ENCODE peak calls at places on chromosomes 4 and X, in six cellular contexts. I, R, U, Y, H and S are unnamed samples.

GRCh38 chrX:78092296-78092695 is 11.8 kb upstream of the PGK1 start:
- DNase-seq in R (peak), U (no peak), Y (no peak), I (peak), H (peak), S (no peak)

GRCh38 chrX:134570899-134571298 is 87.4 kb downstream of the PLAC1 start:
- DNase-seq in H (no peak), R (no peak), Y (no peak), I (no peak), U (no peak), S (no peak)

GRCh38 chr4:78707793-78708192 is 68.4 kb upstream of the BMP2K start:
- DNase-seq in U (no peak), R (no peak), Y (no peak), I (no peak), H (no peak), S (no peak)

GRCh38 chr4:149584703-149585102 is 230.9 kb downstream of the IQCM start:
- DNase-seq in R (no peak), I (no peak), H (no peak), Y (no peak), U (no peak), S (no peak)

GRCh38 chr4:163284304-163284703 is 48.1 kb downstream of the NPY1R start:
- DNase-seq in Y (no peak), R (no peak), H (no peak), I (no peak), U (no peak), S (no peak)

GRCh38 chr4:54063224-54063623 is 1.2 kb downstream of the CHIC2 start:
- DNase-seq in Y (no peak), I (no peak), H (no peak), U (no peak), R (peak), S (no peak)

GRCh38 chrX:40156472-40157227 is 58.9 kb upstream of the BCOR start:
- DNase-seq in I (no peak), Y (no peak), H (peak), U (no peak), R (no peak), S (no peak)

GRCh38 chr4:98293089-98293887 is 32.1 kb downstream of the RAP1GDS1 start:
- DNase-seq in U (no peak), H (no peak), R (peak), I (no peak), Y (no peak), S (no peak)

GRCh38 chrX:153474718-153475117 is 4.3 kb upstream of the HAUS7 start:
- DNase-seq in R (peak), Y (no peak), I (peak), H (no peak), U (peak), S (peak)

GRCh38 chrX:150761176-150761818 is 68.1 kb downstream of the MTMR1 start:
- DNase-seq in U (no peak), I (no peak), R (no peak), H (no peak), Y (no peak), S (no peak)

GRCh38 chr4:99612281-99612680 is 37.7 kb downstream of the MTTP start:
- DNase-seq in Y (no peak), H (no peak), I (no peak), R (no peak), U (no peak), S (no peak)

GRCh38 chrX:104211187-104211586 is 43.5 kb downstream of the ESX1 start:
- DNase-seq in R (no peak), Y (no peak), U (no peak), I (no peak), H (no peak), S (no peak)

GRCh38 chr4:141028024-141028529 is 105.2 kb downstream of the RNF150 start:
- DNase-seq in Y (no peak), H (no peak), I (no peak), R (no peak), U (no peak), S (no peak)

GRCh38 chrX:128457674-128458073 is 405.5 kb upstream of the ACTRT1 start:
- DNase-seq in U (no peak), H (no peak), I (no peak), R (no peak), Y (no peak), S (no peak)

GRCh38 chr4:128364565-128364964 is 77.0 kb upstream of the PGRMC2 start:
- DNase-seq in U (no peak), Y (no peak), H (no peak), R (no peak), I (no peak), S (no peak)

GRCh38 chrX:39752820-39753219 is 344.9 kb downstream of the BCOR start:
- DNase-seq in I (no peak), H (no peak), Y (no peak), U (peak), R (no peak), S (peak)

GRCh38 chr4:12382567-12382966 is 953.9 kb upstream of the HS3ST1 start:
- DNase-seq in U (no peak), I (no peak), Y (no peak), H (no peak), R (no peak), S (no peak)

GRCh38 chrX:14528629-14529287 is 578 bp upstream of the GLRA2 start:
- DNase-seq in Y (peak), H (peak), I (peak), U (peak), R (peak), S (peak)

GRCh38 chr4:124685851-124686250 is 26.7 kb downstream of the ANKRD50 start:
- DNase-seq in H (no peak), I (no peak), Y (no peak), R (peak), U (no peak), S (no peak)

GRCh38 chr4:120286813-120287212 is 220.2 kb upstream of the MAD2L1 start:
- DNase-seq in I (no peak), R (no peak), U (no peak), Y (no peak), H (no peak), S (no peak)

GRCh38 chr4:101864660-101865059 is 74.1 kb downstream of the BANK1 start:
- DNase-seq in H (no peak), I (no peak), U (no peak), R (no peak), Y (no peak), S (no peak)

GRCh38 chrX:154738013-154738738 is 12.7 kb downstream of the GAB3 start:
- DNase-seq in I (no peak), U (peak), Y (no peak), R (peak), H (no peak), S (peak)

GRCh38 chr4:22897520-22898108 is 204.9 kb downstream of the GBA3 start:
- DNase-seq in H (peak), Y (peak), I (no peak), U (no peak), R (peak), S (no peak)

GRCh38 chr4:106315476-106315967 is 487 bp downstream of the TBCK start:
- DNase-seq in U (no peak), H (no peak), Y (no peak), I (peak), R (peak), S (no peak)

GRCh38 chr4:6372649-6373525 is 99.5 kb downstream of the PPP2R2C start:
- DNase-seq in Y (no peak), U (no peak), H (no peak), I (peak), R (peak), S (peak)

GRCh38 chr4:4326136-4326535 is 36.1 kb downstream of the ZBTB49 start:
- DNase-seq in I (no peak), H (no peak), R (no peak), U (no peak), Y (no peak), S (no peak)

GRCh38 chr4:83830138-83830537 is 294.2 kb downstream of the GPAT3 start:
- DNase-seq in H (no peak), I (no peak), R (no peak), Y (no peak), U (no peak), S (peak)

GRCh38 chr4:71261633-71262121 is 77.1 kb upstream of the SLC4A4 start:
- DNase-seq in I (no peak), Y (no peak), H (no peak), U (no peak), R (no peak), S (no peak)

GRCh38 chr4:80594696-80595095 is 259.2 kb downstream of the CFAP299 start:
- DNase-seq in I (no peak), H (no peak), U (no peak), Y (no peak), R (no peak), S (no peak)

GRCh38 chr4:158314756-158315487 is 104.6 kb downstream of the TMEM144 start:
- DNase-seq in I (no peak), H (no peak), R (peak), U (no peak), Y (no peak), S (no peak)

GRCh38 chr4:66693694-66694093 is 851.6 kb downstream of the CENPC start:
- DNase-seq in H (no peak), U (no peak), I (no peak), R (peak), Y (no peak), S (no peak)

GRCh38 chr4:88021824-88022223 is 14.4 kb downstream of the PKD2 start:
- DNase-seq in R (peak), U (no peak), H (no peak), Y (no peak), I (no peak), S (no peak)

GRCh38 chr4:173168396-173169177 is at the start of gene GALNT7:
- DNase-seq in R (peak), H (peak), I (peak), Y (no peak), U (peak), S (peak)

GRCh38 chr4:56941403-56941802 is 33.7 kb downstream of the REST start:
- DNase-seq in U (no peak), R (no peak), I (no peak), H (no peak), Y (no peak), S (no peak)

GRCh38 chr4:56931924-56932323 is 24.2 kb downstream of the REST start:
- DNase-seq in U (no peak), H (no peak), Y (no peak), I (no peak), R (no peak), S (no peak)

GRCh38 chr4:56940403-56940802 is 32.7 kb downstream of the REST start:
- DNase-seq in Y (no peak), U (no peak), R (no peak), I (no peak), H (no peak), S (no peak)

GRCh38 chr4:56937262-56937661 is 29.6 kb downstream of the REST start:
- DNase-seq in H (no peak), U (no peak), R (peak), I (no peak), Y (peak), S (no peak)
- H3K4me3 ChIP-seq in H (no peak), U (no peak), R (no peak), I (no peak), Y (no peak), S (no peak)

GRCh38 chr4:175637762-175638161 is 174.3 kb downstream of the GPM6A start:
- DNase-seq in R (no peak), Y (no peak), I (no peak), U (no peak), H (no peak), S (no peak)
- TF ChIP-seq CTCF in R (no peak), Y (no peak), I (no peak), U (no peak), H (no peak), S (no peak)

GRCh38 chr4:105093975-105094374 is 52.7 kb upstream of the TET2 start:
- DNase-seq in I (no peak), Y (no peak), R (no peak), U (no peak), H (no peak), S (no peak)

GRCh38 chr4:105088110-105088879 is 58.4 kb upstream of the TET2 start:
- DNase-seq in U (no peak), I (no peak), Y (no peak), H (no peak), R (peak), S (peak)

GRCh38 chr4:105092356-105092755 is 54.3 kb upstream of the TET2 start:
- DNase-seq in H (no peak), R (peak), U (no peak), Y (no peak), I (no peak), S (no peak)

GRCh38 chr4:105092768-105093167 is 53.9 kb upstream of the TET2 start:
- DNase-seq in H (no peak), Y (no peak), R (no peak), U (no peak), I (no peak), S (no peak)
- H3K4me3 ChIP-seq in H (no peak), Y (no peak), R (no peak), U (no peak), I (no peak), S (no peak)

DNA sequence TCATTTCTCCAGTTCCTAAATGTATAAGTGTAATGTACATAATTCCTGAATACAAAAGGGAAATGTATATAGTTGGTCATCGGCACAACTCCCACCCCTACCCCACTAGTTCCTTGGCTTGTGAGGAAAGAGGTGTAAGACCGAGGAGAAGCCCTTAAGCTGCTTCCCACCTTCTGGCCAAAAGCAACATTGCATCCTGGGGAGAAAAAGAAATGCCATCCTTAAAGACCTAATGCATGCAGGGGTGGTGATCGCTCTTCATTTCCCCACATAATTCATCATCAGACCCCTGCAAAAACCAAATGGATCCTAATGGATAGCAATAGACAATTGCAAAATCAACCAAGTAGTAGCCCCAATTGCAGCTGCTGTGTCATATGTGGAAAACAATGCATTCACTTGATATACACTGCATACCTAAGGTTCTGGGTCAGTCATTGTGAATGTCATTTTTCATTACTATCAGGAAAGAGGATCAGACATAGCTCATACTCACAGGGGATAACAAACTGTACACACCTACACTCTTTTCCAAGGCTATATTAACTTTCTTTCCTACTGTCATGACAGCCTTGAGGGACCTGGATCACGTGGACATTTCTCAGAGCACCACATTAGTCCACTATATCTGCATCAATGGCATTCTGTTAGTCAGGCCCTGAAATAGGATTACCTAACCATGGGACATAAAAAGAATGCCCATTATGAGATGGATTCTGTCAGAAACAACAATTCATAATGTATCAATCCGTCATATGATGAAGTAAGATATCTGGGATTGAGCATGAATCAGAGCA is 31.7 kb upstream of the NFXL1 start:
- DNase-seq in U (no peak), I (no peak), H (no peak), Y (no peak), R (peak), S (no peak)
- TF ChIP-seq CTCF in U (no peak), I (no peak), H (no peak), Y (peak), R (peak), S (no peak)

GRCh38 chr4:86972997-86973396 is 38.2 kb downstream of the AFF1 start:
- DNase-seq in U (no peak), R (peak), I (no peak), Y (no peak), H (no peak), S (no peak)
- H3K4me3 ChIP-seq in U (no peak), R (no peak), I (no peak), Y (no peak), H (no peak), S (no peak)